ENCODE peak calls at places on chromosomes 16 and 17, in eight cellular contexts. One of them, this sample, is unnamed.

GRCh38 chr17:59899099-59899498 is 6.2 kb downstream of the RPS6KB1 start:
- DNase-seq in mammary epithelial cell: no peak
- DNase-seq in DND-41: peak
- DNase-seq in HCT116: no peak
- DNase-seq in fibroblast of lung: no peak
- DNase-seq in H9: no peak
- DNase-seq in MM.1S: no peak
- DNase-seq in IMR-90: no peak
- DNase-seq in this sample: no peak

GRCh38 chr17:72618018-72618509 is 474.4 kb downstream of the SLC39A11 start:
- DNase-seq in mammary epithelial cell: no peak
- DNase-seq in DND-41: peak
- DNase-seq in HCT116: peak
- DNase-seq in fibroblast of lung: no peak
- DNase-seq in H9: no peak
- DNase-seq in MM.1S: no peak
- DNase-seq in IMR-90: no peak
- DNase-seq in this sample: peak

GRCh38 chr17:32266389-32267269 is 997 bp downstream of the RHBDL3 start:
- DNase-seq in mammary epithelial cell: no peak
- DNase-seq in DND-41: no peak
- DNase-seq in HCT116: no peak
- DNase-seq in fibroblast of lung: no peak
- DNase-seq in H9: peak
- DNase-seq in MM.1S: peak
- DNase-seq in IMR-90: no peak
- DNase-seq in this sample: peak

GRCh38 chr16:70529051-70529777 is 5.6 kb downstream of the SF3B3 start:
- DNase-seq in mammary epithelial cell: peak
- DNase-seq in DND-41: no peak
- DNase-seq in HCT116: peak
- DNase-seq in fibroblast of lung: peak
- DNase-seq in H9: no peak
- DNase-seq in MM.1S: peak
- DNase-seq in IMR-90: peak
- DNase-seq in this sample: no peak

GRCh38 chr17:2344528-2344927 is 7.2 kb downstream of the SGSM2 start:
- DNase-seq in mammary epithelial cell: no peak
- DNase-seq in DND-41: no peak
- DNase-seq in HCT116: no peak
- DNase-seq in fibroblast of lung: no peak
- DNase-seq in H9: no peak
- DNase-seq in MM.1S: no peak
- DNase-seq in IMR-90: no peak
- DNase-seq in this sample: no peak

GRCh38 chr16:88526906-88527185 is 43.4 kb upstream of the ZC3H18 start:
- DNase-seq in mammary epithelial cell: no peak
- DNase-seq in DND-41: no peak
- DNase-seq in HCT116: no peak
- DNase-seq in fibroblast of lung: no peak
- DNase-seq in H9: no peak
- DNase-seq in MM.1S: no peak
- DNase-seq in IMR-90: no peak
- DNase-seq in this sample: no peak

GRCh38 chr17:3911271-3912053 is 4.8 kb downstream of the P2RX1 start:
- DNase-seq in mammary epithelial cell: no peak
- DNase-seq in DND-41: peak
- DNase-seq in HCT116: no peak
- DNase-seq in fibroblast of lung: no peak
- DNase-seq in H9: peak
- DNase-seq in MM.1S: peak
- DNase-seq in IMR-90: no peak
- DNase-seq in this sample: peak

GRCh38 chr17:78113804-78114785 is 14.5 kb downstream of the TMC6 start:
- DNase-seq in mammary epithelial cell: no peak
- DNase-seq in DND-41: no peak
- DNase-seq in HCT116: no peak
- DNase-seq in fibroblast of lung: no peak
- DNase-seq in H9: no peak
- DNase-seq in MM.1S: no peak
- DNase-seq in IMR-90: no peak
- DNase-seq in this sample: no peak

GRCh38 chr17:59851431-59852375 is 41.0 kb downstream of the TUBD1 start:
- DNase-seq in mammary epithelial cell: peak
- DNase-seq in DND-41: no peak
- DNase-seq in HCT116: no peak
- DNase-seq in fibroblast of lung: peak
- DNase-seq in H9: no peak
- DNase-seq in MM.1S: no peak
- DNase-seq in IMR-90: peak
- DNase-seq in this sample: no peak

GRCh38 chr16:86505185-86505898 is 5.0 kb upstream of the FOXF1 start:
- DNase-seq in mammary epithelial cell: no peak
- DNase-seq in DND-41: no peak
- DNase-seq in HCT116: no peak
- DNase-seq in fibroblast of lung: no peak
- DNase-seq in H9: peak
- DNase-seq in MM.1S: no peak
- DNase-seq in IMR-90: peak
- DNase-seq in this sample: peak

GRCh38 chr17:43572368-43572980 is 26.3 kb upstream of the ETV4 start:
- DNase-seq in mammary epithelial cell: peak
- DNase-seq in DND-41: peak
- DNase-seq in HCT116: no peak
- DNase-seq in fibroblast of lung: no peak
- DNase-seq in H9: no peak
- DNase-seq in MM.1S: no peak
- DNase-seq in IMR-90: peak
- DNase-seq in this sample: no peak

GRCh38 chr17:65707780-65708179 is 146.3 kb upstream of the AXIN2 start:
- DNase-seq in mammary epithelial cell: no peak
- DNase-seq in DND-41: no peak
- DNase-seq in HCT116: no peak
- DNase-seq in fibroblast of lung: peak
- DNase-seq in H9: no peak
- DNase-seq in MM.1S: no peak
- DNase-seq in IMR-90: peak
- DNase-seq in this sample: no peak

GRCh38 chr16:24741862-24742261 is 12.4 kb downstream of the TNRC6A start:
- DNase-seq in mammary epithelial cell: no peak
- DNase-seq in DND-41: no peak
- DNase-seq in HCT116: no peak
- DNase-seq in fibroblast of lung: no peak
- DNase-seq in H9: no peak
- DNase-seq in MM.1S: no peak
- DNase-seq in IMR-90: no peak
- DNase-seq in this sample: no peak

GRCh38 chr16:66273644-66274334 is 92.7 kb upstream of the CDH5 start:
- DNase-seq in mammary epithelial cell: peak
- DNase-seq in DND-41: no peak
- DNase-seq in HCT116: no peak
- DNase-seq in fibroblast of lung: peak
- DNase-seq in H9: peak
- DNase-seq in MM.1S: no peak
- DNase-seq in IMR-90: peak
- DNase-seq in this sample: peak

GRCh38 chr16:67766281-67766680 is 40.1 kb downstream of the RANBP10 start:
- DNase-seq in mammary epithelial cell: no peak
- DNase-seq in DND-41: no peak
- DNase-seq in HCT116: no peak
- DNase-seq in fibroblast of lung: peak
- DNase-seq in H9: no peak
- DNase-seq in MM.1S: no peak
- DNase-seq in IMR-90: peak
- DNase-seq in this sample: no peak

GRCh38 chr17:45116434-45117016 is 15.8 kb downstream of the PLCD3 start:
- DNase-seq in mammary epithelial cell: no peak
- DNase-seq in DND-41: no peak
- DNase-seq in HCT116: no peak
- DNase-seq in fibroblast of lung: no peak
- DNase-seq in H9: no peak
- DNase-seq in MM.1S: no peak
- DNase-seq in IMR-90: no peak
- DNase-seq in this sample: no peak

GRCh38 chr16:80366023-80366422 is 174.8 kb upstream of the DYNLRB2 start:
- DNase-seq in mammary epithelial cell: peak
- DNase-seq in DND-41: no peak
- DNase-seq in HCT116: no peak
- DNase-seq in fibroblast of lung: peak
- DNase-seq in H9: no peak
- DNase-seq in MM.1S: no peak
- DNase-seq in IMR-90: no peak
- DNase-seq in this sample: no peak

GRCh38 chr17:43444223-43445008 is 39.4 kb upstream of the DHX8 start:
- DNase-seq in mammary epithelial cell: peak
- DNase-seq in DND-41: no peak
- DNase-seq in HCT116: no peak
- DNase-seq in fibroblast of lung: peak
- DNase-seq in H9: no peak
- DNase-seq in MM.1S: no peak
- DNase-seq in IMR-90: peak
- DNase-seq in this sample: no peak

DNA sequence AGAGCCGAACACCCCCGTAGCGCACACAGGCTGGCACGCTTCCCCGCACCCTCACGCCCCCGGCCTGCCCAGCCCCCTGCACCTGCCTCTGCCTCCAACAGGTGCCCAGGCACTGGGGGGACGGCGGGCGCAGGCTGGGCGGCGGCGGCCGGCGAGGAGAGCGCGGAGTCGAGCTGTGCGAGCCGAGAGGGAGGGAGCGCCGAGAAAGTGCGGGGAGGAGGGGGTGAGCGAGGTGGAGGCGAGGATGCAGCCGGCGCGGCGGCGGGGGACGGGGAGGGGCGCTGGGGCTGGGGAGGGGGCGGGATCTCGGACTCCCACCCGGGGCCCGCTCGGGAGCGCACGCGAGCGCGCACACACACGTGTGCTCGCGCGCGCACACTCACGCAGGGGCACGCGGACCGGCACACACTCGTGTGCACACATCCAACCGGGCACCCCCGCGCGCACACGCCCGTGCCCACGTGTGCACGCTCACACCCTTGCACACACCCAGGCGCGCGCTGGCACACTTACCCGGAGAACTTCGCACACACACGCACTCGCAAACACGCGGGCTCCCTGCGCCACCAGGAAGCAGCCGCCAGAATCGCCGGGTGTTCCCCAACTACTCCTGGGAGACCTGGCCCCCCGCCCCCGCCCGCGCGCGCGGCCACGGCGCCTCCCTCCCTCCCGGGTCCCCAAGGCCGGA is at the start of gene DOC2A:
- DNase-seq in mammary epithelial cell: no peak
- DNase-seq in DND-41: peak
- DNase-seq in HCT116: no peak
- DNase-seq in fibroblast of lung: no peak
- DNase-seq in H9: peak
- DNase-seq in MM.1S: no peak
- DNase-seq in IMR-90: no peak
- DNase-seq in this sample: peak
- H3K9ac ChIP-seq in mammary epithelial cell: no peak
- H3K9ac ChIP-seq in DND-41: peak
- H3K9ac ChIP-seq in HCT116: no peak
- H3K9ac ChIP-seq in fibroblast of lung: no peak
- H3K9ac ChIP-seq in H9: no peak
- H3K9ac ChIP-seq in MM.1S: no peak
- H3K9ac ChIP-seq in IMR-90: no peak
- H3K9ac ChIP-seq in this sample: no peak

DNA sequence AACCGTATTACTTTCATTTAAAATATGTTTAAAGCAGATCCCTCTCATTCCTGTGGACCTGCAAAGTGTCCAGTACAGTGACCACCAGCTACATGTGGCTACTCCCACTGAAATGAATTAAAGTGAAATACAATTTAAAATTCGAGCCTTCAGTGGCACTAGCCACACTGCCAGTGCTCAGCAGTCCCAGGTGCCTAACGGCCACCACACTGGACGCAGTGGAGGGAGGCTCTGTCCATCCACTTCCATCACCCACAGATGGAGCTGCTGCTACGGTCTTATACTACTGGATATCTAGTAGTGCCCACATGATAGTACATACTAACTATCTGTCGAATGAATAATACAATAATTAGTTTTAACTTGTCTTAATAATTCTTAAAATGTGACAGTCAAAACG is 2.3 kb upstream of the CBX2 start:
- DNase-seq in mammary epithelial cell: no peak
- DNase-seq in DND-41: no peak
- DNase-seq in HCT116: no peak
- DNase-seq in fibroblast of lung: no peak
- DNase-seq in H9: no peak
- DNase-seq in MM.1S: no peak
- DNase-seq in IMR-90: no peak
- DNase-seq in this sample: no peak
- TF ChIP-seq CTCF in mammary epithelial cell: no peak
- TF ChIP-seq CTCF in DND-41: no peak
- TF ChIP-seq CTCF in HCT116: no peak
- TF ChIP-seq CTCF in fibroblast of lung: no peak
- TF ChIP-seq CTCF in H9: no peak
- TF ChIP-seq CTCF in MM.1S: no peak
- TF ChIP-seq CTCF in IMR-90: no peak
- TF ChIP-seq CTCF in this sample: no peak

GRCh38 chr17:40453881-40454630 is 10.8 kb downstream of the IGFBP4 start:
- DNase-seq in mammary epithelial cell: no peak
- DNase-seq in DND-41: no peak
- DNase-seq in HCT116: no peak
- DNase-seq in fibroblast of lung: peak
- DNase-seq in H9: no peak
- DNase-seq in MM.1S: no peak
- DNase-seq in IMR-90: peak
- DNase-seq in this sample: no peak
- H3K9ac ChIP-seq in mammary epithelial cell: no peak
- H3K9ac ChIP-seq in DND-41: no peak
- H3K9ac ChIP-seq in HCT116: no peak
- H3K9ac ChIP-seq in fibroblast of lung: peak
- H3K9ac ChIP-seq in H9: no peak
- H3K9ac ChIP-seq in MM.1S: no peak
- H3K9ac ChIP-seq in IMR-90: no peak
- H3K9ac ChIP-seq in this sample: no peak

GRCh38 chr17:58094118-58094517 is 10.9 kb downstream of the DYNLL2 start:
- DNase-seq in mammary epithelial cell: no peak
- DNase-seq in DND-41: no peak
- DNase-seq in HCT116: no peak
- DNase-seq in fibroblast of lung: no peak
- DNase-seq in H9: no peak
- DNase-seq in MM.1S: no peak
- DNase-seq in IMR-90: no peak
- DNase-seq in this sample: no peak

GRCh38 chr17:58097384-58098088 is 14.3 kb downstream of the DYNLL2 start:
- DNase-seq in mammary epithelial cell: no peak
- DNase-seq in DND-41: no peak
- DNase-seq in HCT116: no peak
- DNase-seq in fibroblast of lung: no peak
- DNase-seq in H9: no peak
- DNase-seq in MM.1S: no peak
- DNase-seq in IMR-90: no peak
- DNase-seq in this sample: no peak

GRCh38 chr17:58100506-58100905 is 17.3 kb downstream of the DYNLL2 start:
- DNase-seq in mammary epithelial cell: no peak
- DNase-seq in DND-41: no peak
- DNase-seq in HCT116: no peak
- DNase-seq in fibroblast of lung: no peak
- DNase-seq in H9: no peak
- DNase-seq in MM.1S: no peak
- DNase-seq in IMR-90: no peak
- DNase-seq in this sample: no peak

GRCh38 chr17:58092797-58093385 is 9.7 kb downstream of the DYNLL2 start:
- DNase-seq in mammary epithelial cell: peak
- DNase-seq in DND-41: no peak
- DNase-seq in HCT116: no peak
- DNase-seq in fibroblast of lung: no peak
- DNase-seq in H9: no peak
- DNase-seq in MM.1S: no peak
- DNase-seq in IMR-90: no peak
- DNase-seq in this sample: peak

GRCh38 chr17:58096892-58097291 is 13.7 kb downstream of the DYNLL2 start:
- DNase-seq in mammary epithelial cell: no peak
- DNase-seq in DND-41: no peak
- DNase-seq in HCT116: no peak
- DNase-seq in fibroblast of lung: no peak
- DNase-seq in H9: no peak
- DNase-seq in MM.1S: no peak
- DNase-seq in IMR-90: no peak
- DNase-seq in this sample: no peak
- TF ChIP-seq CTCF in mammary epithelial cell: peak
- TF ChIP-seq CTCF in DND-41: peak
- TF ChIP-seq CTCF in HCT116: peak
- TF ChIP-seq CTCF in fibroblast of lung: no peak
- TF ChIP-seq CTCF in H9: peak
- TF ChIP-seq CTCF in MM.1S: peak
- TF ChIP-seq CTCF in IMR-90: no peak
- TF ChIP-seq CTCF in this sample: peak

This sample was measured in endodermal cell.